ENCODE peak calls at places on chromosomes 11 and 22, in seven cellular contexts. One of them, this sample, is unnamed.

GRCh38 chr11:117629146-117629545 is 167.9 kb downstream of the DSCAML1 start:
- DNase-seq in Caco-2: no peak
- DNase-seq in WERI-Rb-1: no peak
- DNase-seq in lower leg skin: no peak
- DNase-seq in B cell: no peak
- DNase-seq in breast epithelium: no peak
- DNase-seq in CD4-positive, alpha-beta T cell: no peak
- DNase-seq in this sample: no peak

GRCh38 chr22:26887456-26887855 is 230.1 kb downstream of the MIAT start:
- DNase-seq in breast epithelium: no peak
- DNase-seq in Caco-2: no peak
- DNase-seq in B cell: no peak
- DNase-seq in CD4-positive, alpha-beta T cell: no peak
- DNase-seq in lower leg skin: no peak
- DNase-seq in WERI-Rb-1: no peak
- DNase-seq in this sample: no peak

GRCh38 chr11:16191852-16192240 is 164.5 kb downstream of the SOX6 start:
- DNase-seq in WERI-Rb-1: peak
- DNase-seq in B cell: no peak
- DNase-seq in breast epithelium: no peak
- DNase-seq in lower leg skin: no peak
- DNase-seq in CD4-positive, alpha-beta T cell: no peak
- DNase-seq in Caco-2: no peak
- DNase-seq in this sample: no peak

GRCh38 chr11:71428861-71429435 is 19.2 kb downstream of the DHCR7 start:
- DNase-seq in breast epithelium: no peak
- DNase-seq in CD4-positive, alpha-beta T cell: no peak
- DNase-seq in WERI-Rb-1: no peak
- DNase-seq in Caco-2: no peak
- DNase-seq in lower leg skin: peak
- DNase-seq in B cell: no peak
- DNase-seq in this sample: no peak

GRCh38 chr22:42719656-42720262 is 911 bp downstream of the A4GALT start:
- DNase-seq in B cell: peak
- DNase-seq in breast epithelium: no peak
- DNase-seq in Caco-2: no peak
- DNase-seq in lower leg skin: no peak
- DNase-seq in CD4-positive, alpha-beta T cell: no peak
- DNase-seq in WERI-Rb-1: no peak
- DNase-seq in this sample: no peak

GRCh38 chr11:16953620-16954019 is 60.6 kb downstream of the PLEKHA7 start:
- DNase-seq in CD4-positive, alpha-beta T cell: no peak
- DNase-seq in WERI-Rb-1: no peak
- DNase-seq in lower leg skin: no peak
- DNase-seq in B cell: no peak
- DNase-seq in Caco-2: no peak
- DNase-seq in breast epithelium: no peak
- DNase-seq in this sample: no peak

GRCh38 chr11:76140912-76141574 is 65.3 kb downstream of the WNT11 start:
- DNase-seq in WERI-Rb-1: no peak
- DNase-seq in B cell: no peak
- DNase-seq in CD4-positive, alpha-beta T cell: no peak
- DNase-seq in lower leg skin: no peak
- DNase-seq in breast epithelium: no peak
- DNase-seq in Caco-2: no peak
- DNase-seq in this sample: no peak

GRCh38 chr11:71120346-71120963 is 131.9 kb downstream of the SHANK2 start:
- DNase-seq in CD4-positive, alpha-beta T cell: no peak
- DNase-seq in lower leg skin: no peak
- DNase-seq in WERI-Rb-1: peak
- DNase-seq in B cell: peak
- DNase-seq in Caco-2: peak
- DNase-seq in breast epithelium: no peak
- DNase-seq in this sample: no peak

GRCh38 chr22:21045585-21046294 is at the start of gene LRRC74B:
- DNase-seq in B cell: peak
- DNase-seq in CD4-positive, alpha-beta T cell: peak
- DNase-seq in WERI-Rb-1: peak
- DNase-seq in lower leg skin: peak
- DNase-seq in breast epithelium: peak
- DNase-seq in Caco-2: peak
- DNase-seq in this sample: peak

GRCh38 chr22:24424901-24425775 is 2.3 kb upstream of the ADORA2A start:
- DNase-seq in CD4-positive, alpha-beta T cell: no peak
- DNase-seq in lower leg skin: no peak
- DNase-seq in WERI-Rb-1: no peak
- DNase-seq in Caco-2: no peak
- DNase-seq in B cell: peak
- DNase-seq in breast epithelium: no peak
- DNase-seq in this sample: no peak

GRCh38 chr11:61555051-61555969 is 25.6 kb downstream of the SYT7 start:
- DNase-seq in breast epithelium: no peak
- DNase-seq in B cell: no peak
- DNase-seq in CD4-positive, alpha-beta T cell: no peak
- DNase-seq in WERI-Rb-1: peak
- DNase-seq in Caco-2: no peak
- DNase-seq in lower leg skin: no peak
- DNase-seq in this sample: no peak

GRCh38 chr22:46977656-46978343 is 215.3 kb downstream of the TBC1D22A start:
- DNase-seq in WERI-Rb-1: no peak
- DNase-seq in B cell: no peak
- DNase-seq in CD4-positive, alpha-beta T cell: no peak
- DNase-seq in lower leg skin: no peak
- DNase-seq in breast epithelium: no peak
- DNase-seq in Caco-2: no peak
- DNase-seq in this sample: no peak

GRCh38 chr11:19677380-19678080 is 35.1 kb upstream of the NAV2 start:
- DNase-seq in CD4-positive, alpha-beta T cell: no peak
- DNase-seq in lower leg skin: no peak
- DNase-seq in Caco-2: no peak
- DNase-seq in WERI-Rb-1: no peak
- DNase-seq in breast epithelium: no peak
- DNase-seq in B cell: no peak
- DNase-seq in this sample: no peak

GRCh38 chr11:63769044-63769718 is 606 bp upstream of the ZFTA start:
- DNase-seq in B cell: peak
- DNase-seq in breast epithelium: no peak
- DNase-seq in CD4-positive, alpha-beta T cell: no peak
- DNase-seq in lower leg skin: no peak
- DNase-seq in Caco-2: no peak
- DNase-seq in WERI-Rb-1: peak
- DNase-seq in this sample: peak

GRCh38 chr11:7413961-7414728 is 71.2 kb upstream of the OLFML1 start:
- DNase-seq in WERI-Rb-1: no peak
- DNase-seq in lower leg skin: no peak
- DNase-seq in CD4-positive, alpha-beta T cell: no peak
- DNase-seq in B cell: no peak
- DNase-seq in breast epithelium: no peak
- DNase-seq in Caco-2: no peak
- DNase-seq in this sample: no peak

GRCh38 chr11:119118227-119118626 is 3.2 kb upstream of the HINFP start:
- DNase-seq in Caco-2: no peak
- DNase-seq in CD4-positive, alpha-beta T cell: no peak
- DNase-seq in lower leg skin: no peak
- DNase-seq in WERI-Rb-1: no peak
- DNase-seq in breast epithelium: no peak
- DNase-seq in B cell: no peak
- DNase-seq in this sample: no peak

GRCh38 chr22:49964493-49965290 is 4.1 kb downstream of the PIM3 start:
- DNase-seq in Caco-2: peak
- DNase-seq in WERI-Rb-1: peak
- DNase-seq in lower leg skin: no peak
- DNase-seq in breast epithelium: peak
- DNase-seq in B cell: peak
- DNase-seq in CD4-positive, alpha-beta T cell: peak
- DNase-seq in this sample: no peak

GRCh38 chr22:28953399-28953798 is 70.0 kb downstream of the ZNRF3 start:
- DNase-seq in WERI-Rb-1: no peak
- DNase-seq in Caco-2: no peak
- DNase-seq in B cell: no peak
- DNase-seq in breast epithelium: no peak
- DNase-seq in CD4-positive, alpha-beta T cell: no peak
- DNase-seq in lower leg skin: no peak
- DNase-seq in this sample: no peak

GRCh38 chr22:28950567-28951411 is 67.4 kb downstream of the ZNRF3 start:
- DNase-seq in B cell: no peak
- DNase-seq in breast epithelium: no peak
- DNase-seq in CD4-positive, alpha-beta T cell: no peak
- DNase-seq in lower leg skin: no peak
- DNase-seq in WERI-Rb-1: no peak
- DNase-seq in Caco-2: no peak
- DNase-seq in this sample: no peak

GRCh38 chr22:28952857-28953256 is 69.5 kb downstream of the ZNRF3 start:
- DNase-seq in WERI-Rb-1: no peak
- DNase-seq in lower leg skin: no peak
- DNase-seq in CD4-positive, alpha-beta T cell: no peak
- DNase-seq in B cell: no peak
- DNase-seq in Caco-2: peak
- DNase-seq in breast epithelium: no peak
- DNase-seq in this sample: no peak

GRCh38 chr22:28951530-28951929 is 68.2 kb downstream of the ZNRF3 start:
- DNase-seq in WERI-Rb-1: no peak
- DNase-seq in CD4-positive, alpha-beta T cell: no peak
- DNase-seq in B cell: no peak
- DNase-seq in breast epithelium: no peak
- DNase-seq in Caco-2: no peak
- DNase-seq in lower leg skin: no peak
- DNase-seq in this sample: no peak

DNA sequence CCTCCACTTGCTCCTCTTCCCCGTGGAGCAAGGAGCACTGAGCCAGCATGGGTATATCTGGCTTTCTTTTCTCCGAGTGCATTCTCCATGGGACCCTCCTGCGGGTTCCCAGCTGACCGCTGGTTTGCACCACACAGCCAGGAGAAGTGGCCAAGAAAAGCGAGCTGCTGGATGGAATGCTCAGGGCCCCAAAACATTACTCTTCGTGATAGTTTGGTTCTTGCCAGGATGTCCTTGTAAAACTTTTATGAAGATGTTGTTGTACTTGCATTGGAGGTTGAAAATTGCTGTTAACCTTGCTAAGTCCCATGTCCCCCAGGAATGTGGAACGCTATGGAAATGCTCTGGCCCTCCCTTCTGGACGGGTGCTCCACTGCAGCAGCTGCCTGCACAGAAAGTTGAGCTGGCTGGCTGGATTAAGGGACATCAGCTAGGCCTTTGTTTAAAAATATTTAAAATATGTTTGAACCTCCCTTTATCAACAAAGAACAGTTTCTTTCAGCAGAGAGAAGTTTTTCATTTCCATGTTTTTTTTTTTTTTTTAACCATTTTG is 68.7 kb downstream of the ZNRF3 start:
- DNase-seq in B cell: no peak
- DNase-seq in Caco-2: peak
- DNase-seq in CD4-positive, alpha-beta T cell: no peak
- DNase-seq in WERI-Rb-1: peak
- DNase-seq in lower leg skin: no peak
- DNase-seq in breast epithelium: no peak
- DNase-seq in this sample: no peak
- TF ChIP-seq CTCF in B cell: no peak
- TF ChIP-seq CTCF in Caco-2: peak
- TF ChIP-seq CTCF in CD4-positive, alpha-beta T cell: no peak
- TF ChIP-seq CTCF in WERI-Rb-1: peak
- TF ChIP-seq CTCF in lower leg skin: no peak
- TF ChIP-seq CTCF in breast epithelium: no peak
- TF ChIP-seq CTCF in this sample: no peak

DNA sequence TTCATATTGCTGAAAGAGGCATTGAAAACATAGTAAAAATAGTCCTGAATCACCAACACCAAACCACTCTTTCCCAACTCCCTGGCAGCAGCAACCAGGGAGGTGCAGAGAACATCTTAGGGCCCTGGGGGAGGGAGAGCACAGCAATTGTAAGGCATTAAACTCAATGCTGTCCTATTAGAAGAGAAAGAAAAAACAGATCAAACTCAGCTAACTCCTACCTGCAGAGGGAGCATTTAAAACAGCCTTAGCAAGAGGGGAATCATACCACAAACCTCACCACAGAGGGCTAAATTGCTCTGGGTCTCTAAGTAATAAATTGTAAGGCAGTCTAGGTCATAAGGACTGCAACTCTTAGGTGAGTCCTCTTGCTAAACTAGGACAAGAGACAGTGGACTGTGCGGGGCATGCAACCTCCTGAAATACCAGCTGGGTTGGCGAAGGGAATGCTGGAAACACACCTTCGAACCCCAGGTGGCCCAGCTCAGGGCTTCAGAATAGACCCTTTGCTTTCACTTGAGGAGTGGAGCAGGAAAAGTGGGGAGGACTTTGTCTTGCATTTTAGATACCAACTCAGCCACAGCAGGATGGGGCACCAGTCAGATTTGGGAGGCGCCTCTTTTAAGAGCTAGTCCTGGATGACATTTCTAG is 697.1 kb upstream of the FAT3 start:
- DNase-seq in lower leg skin: no peak
- DNase-seq in WERI-Rb-1: no peak
- DNase-seq in breast epithelium: no peak
- DNase-seq in B cell: no peak
- DNase-seq in CD4-positive, alpha-beta T cell: no peak
- DNase-seq in Caco-2: no peak
- DNase-seq in this sample: no peak
- TF ChIP-seq CTCF in lower leg skin: no peak
- TF ChIP-seq CTCF in WERI-Rb-1: no peak
- TF ChIP-seq CTCF in breast epithelium: no peak
- TF ChIP-seq CTCF in B cell: no peak
- TF ChIP-seq CTCF in CD4-positive, alpha-beta T cell: no peak
- TF ChIP-seq CTCF in Caco-2: peak
- TF ChIP-seq CTCF in this sample: no peak

GRCh38 chr11:126061707-126062678 is 673 bp downstream of the CDON start:
- DNase-seq in B cell: no peak
- DNase-seq in lower leg skin: no peak
- DNase-seq in WERI-Rb-1: peak
- DNase-seq in breast epithelium: no peak
- DNase-seq in CD4-positive, alpha-beta T cell: peak
- DNase-seq in Caco-2: peak
- DNase-seq in this sample: peak
- TF ChIP-seq CTCF in B cell: no peak
- TF ChIP-seq CTCF in lower leg skin: no peak
- TF ChIP-seq CTCF in WERI-Rb-1: peak
- TF ChIP-seq CTCF in breast epithelium: peak
- TF ChIP-seq CTCF in CD4-positive, alpha-beta T cell: no peak
- TF ChIP-seq CTCF in Caco-2: peak
- TF ChIP-seq CTCF in this sample: no peak

DNA sequence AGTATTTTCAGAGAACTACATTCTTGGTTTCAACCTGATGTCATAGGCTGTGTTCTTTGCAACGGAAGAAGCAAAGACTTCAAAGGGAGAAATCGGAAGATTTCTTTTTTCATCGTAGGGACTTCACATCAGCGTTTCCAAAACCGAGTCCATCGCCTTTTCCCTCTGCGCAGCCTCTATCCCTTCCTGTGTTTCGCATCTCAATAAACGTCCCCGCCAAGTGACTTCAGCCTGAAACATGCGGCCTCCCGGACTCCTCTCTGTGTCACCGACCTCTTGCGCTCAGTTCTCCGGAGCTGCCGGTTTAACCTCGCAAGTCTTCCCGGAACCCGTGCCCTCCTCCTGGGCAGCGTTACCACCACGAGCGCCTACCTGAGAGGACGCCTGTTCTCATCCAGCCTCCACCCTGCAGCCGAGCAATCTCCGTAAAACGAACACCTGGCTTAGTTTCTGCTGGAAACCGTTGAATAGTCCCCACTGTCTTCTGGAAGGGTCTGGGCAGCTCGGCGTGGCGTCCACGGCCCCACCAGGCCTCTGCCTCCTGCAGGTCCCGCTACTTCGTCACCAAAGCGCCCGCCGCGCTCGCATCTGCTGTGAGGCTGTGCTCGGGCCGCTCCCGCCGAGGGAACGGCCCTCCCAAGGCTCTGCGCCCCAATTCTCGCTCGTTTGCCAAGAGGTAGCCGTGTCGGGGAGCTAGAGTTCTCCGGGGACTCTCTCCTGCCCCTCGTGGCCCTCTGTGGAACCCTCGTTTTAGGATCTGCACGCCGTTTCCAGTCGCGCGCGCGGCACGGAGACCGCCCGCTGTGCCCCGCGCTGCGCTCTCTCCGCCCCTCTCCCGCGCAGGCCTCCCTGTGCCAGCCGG is at the start of gene GLB1L3:
- DNase-seq in breast epithelium: peak
- DNase-seq in Caco-2: peak
- DNase-seq in B cell: peak
- DNase-seq in CD4-positive, alpha-beta T cell: peak
- DNase-seq in lower leg skin: no peak
- DNase-seq in WERI-Rb-1: peak
- DNase-seq in this sample: peak
- TF ChIP-seq CTCF in breast epithelium: no peak
- TF ChIP-seq CTCF in Caco-2: peak
- TF ChIP-seq CTCF in B cell: peak
- TF ChIP-seq CTCF in CD4-positive, alpha-beta T cell: peak
- TF ChIP-seq CTCF in lower leg skin: no peak
- TF ChIP-seq CTCF in WERI-Rb-1: peak
- TF ChIP-seq CTCF in this sample: peak